ENCODE peak calls at places on chromosome 4, in nine cellular contexts. One of them, this sample, is unnamed.

GRCh38 chr4:56186808-56187523 is 200.3 kb downstream of the AASDH start:
- DNase-seq in ureter: no peak
- DNase-seq in activated T-cell treated with anti-CD3 and anti-CD28 coated beads, Interleukin-2, amount 50 U/mL, for 1 hour: no peak
- DNase-seq in COR-L47: no peak
- DNase-seq in MG63: no peak
- DNase-seq in activated CD4-positive, alpha-beta T cell treated with anti-CD3 and anti-CD28 coated beads, Interleukin-2, amount 10 ng/mL, durations not matched to agents 7 days and 5 days: no peak
- DNase-seq in NCI-H1694: no peak
- DNase-seq in stimulated activated CD8-positive, alpha-beta memory T cell treated with anti-CD3 and anti-CD28 coated beads, Interleukin-4, amount 100 ng/mL, for 1 hour: no peak
- DNase-seq in pons: no peak
- DNase-seq in this sample: no peak

GRCh38 chr4:128536746-128537145 is 249.1 kb upstream of the PGRMC2 start:
- DNase-seq in ureter: no peak
- DNase-seq in activated T-cell treated with anti-CD3 and anti-CD28 coated beads, Interleukin-2, amount 50 U/mL, for 1 hour: no peak
- DNase-seq in COR-L47: no peak
- DNase-seq in MG63: no peak
- DNase-seq in activated CD4-positive, alpha-beta T cell treated with anti-CD3 and anti-CD28 coated beads, Interleukin-2, amount 10 ng/mL, durations not matched to agents 7 days and 5 days: no peak
- DNase-seq in NCI-H1694: no peak
- DNase-seq in stimulated activated CD8-positive, alpha-beta memory T cell treated with anti-CD3 and anti-CD28 coated beads, Interleukin-4, amount 100 ng/mL, for 1 hour: no peak
- DNase-seq in pons: peak
- DNase-seq in this sample: no peak

GRCh38 chr4:42070463-42070862 is 80.1 kb downstream of the SLC30A9 start:
- DNase-seq in ureter: no peak
- DNase-seq in activated T-cell treated with anti-CD3 and anti-CD28 coated beads, Interleukin-2, amount 50 U/mL, for 1 hour: no peak
- DNase-seq in COR-L47: no peak
- DNase-seq in MG63: no peak
- DNase-seq in activated CD4-positive, alpha-beta T cell treated with anti-CD3 and anti-CD28 coated beads, Interleukin-2, amount 10 ng/mL, durations not matched to agents 7 days and 5 days: no peak
- DNase-seq in NCI-H1694: no peak
- DNase-seq in stimulated activated CD8-positive, alpha-beta memory T cell treated with anti-CD3 and anti-CD28 coated beads, Interleukin-4, amount 100 ng/mL, for 1 hour: no peak
- DNase-seq in pons: no peak
- DNase-seq in this sample: no peak

GRCh38 chr4:13329340-13329850 is 154.7 kb downstream of the RAB28 start:
- DNase-seq in ureter: no peak
- DNase-seq in activated T-cell treated with anti-CD3 and anti-CD28 coated beads, Interleukin-2, amount 50 U/mL, for 1 hour: no peak
- DNase-seq in COR-L47: no peak
- DNase-seq in MG63: no peak
- DNase-seq in activated CD4-positive, alpha-beta T cell treated with anti-CD3 and anti-CD28 coated beads, Interleukin-2, amount 10 ng/mL, durations not matched to agents 7 days and 5 days: no peak
- DNase-seq in NCI-H1694: no peak
- DNase-seq in stimulated activated CD8-positive, alpha-beta memory T cell treated with anti-CD3 and anti-CD28 coated beads, Interleukin-4, amount 100 ng/mL, for 1 hour: no peak
- DNase-seq in pons: peak
- DNase-seq in this sample: no peak

GRCh38 chr4:134043266-134043665 is 158.3 kb downstream of the PABPC4L start:
- DNase-seq in ureter: no peak
- DNase-seq in activated T-cell treated with anti-CD3 and anti-CD28 coated beads, Interleukin-2, amount 50 U/mL, for 1 hour: no peak
- DNase-seq in COR-L47: no peak
- DNase-seq in MG63: no peak
- DNase-seq in activated CD4-positive, alpha-beta T cell treated with anti-CD3 and anti-CD28 coated beads, Interleukin-2, amount 10 ng/mL, durations not matched to agents 7 days and 5 days: no peak
- DNase-seq in NCI-H1694: no peak
- DNase-seq in stimulated activated CD8-positive, alpha-beta memory T cell treated with anti-CD3 and anti-CD28 coated beads, Interleukin-4, amount 100 ng/mL, for 1 hour: no peak
- DNase-seq in pons: no peak
- DNase-seq in this sample: no peak

GRCh38 chr4:4477391-4477790 is 64.5 kb downstream of the STX18 start:
- DNase-seq in ureter: no peak
- DNase-seq in activated T-cell treated with anti-CD3 and anti-CD28 coated beads, Interleukin-2, amount 50 U/mL, for 1 hour: no peak
- DNase-seq in COR-L47: no peak
- DNase-seq in MG63: peak
- DNase-seq in activated CD4-positive, alpha-beta T cell treated with anti-CD3 and anti-CD28 coated beads, Interleukin-2, amount 10 ng/mL, durations not matched to agents 7 days and 5 days: no peak
- DNase-seq in NCI-H1694: no peak
- DNase-seq in stimulated activated CD8-positive, alpha-beta memory T cell treated with anti-CD3 and anti-CD28 coated beads, Interleukin-4, amount 100 ng/mL, for 1 hour: no peak
- DNase-seq in pons: no peak
- DNase-seq in this sample: no peak

GRCh38 chr4:112652216-112652615 is 15.3 kb downstream of the LARP7 start:
- DNase-seq in ureter: no peak
- DNase-seq in activated T-cell treated with anti-CD3 and anti-CD28 coated beads, Interleukin-2, amount 50 U/mL, for 1 hour: no peak
- DNase-seq in COR-L47: no peak
- DNase-seq in MG63: no peak
- DNase-seq in activated CD4-positive, alpha-beta T cell treated with anti-CD3 and anti-CD28 coated beads, Interleukin-2, amount 10 ng/mL, durations not matched to agents 7 days and 5 days: no peak
- DNase-seq in NCI-H1694: no peak
- DNase-seq in stimulated activated CD8-positive, alpha-beta memory T cell treated with anti-CD3 and anti-CD28 coated beads, Interleukin-4, amount 100 ng/mL, for 1 hour: no peak
- DNase-seq in pons: no peak
- DNase-seq in this sample: no peak

GRCh38 chr4:56646341-56646740 is 34.8 kb downstream of the HOPX start:
- DNase-seq in ureter: no peak
- DNase-seq in activated T-cell treated with anti-CD3 and anti-CD28 coated beads, Interleukin-2, amount 50 U/mL, for 1 hour: no peak
- DNase-seq in COR-L47: no peak
- DNase-seq in MG63: no peak
- DNase-seq in activated CD4-positive, alpha-beta T cell treated with anti-CD3 and anti-CD28 coated beads, Interleukin-2, amount 10 ng/mL, durations not matched to agents 7 days and 5 days: no peak
- DNase-seq in NCI-H1694: no peak
- DNase-seq in stimulated activated CD8-positive, alpha-beta memory T cell treated with anti-CD3 and anti-CD28 coated beads, Interleukin-4, amount 100 ng/mL, for 1 hour: no peak
- DNase-seq in pons: no peak
- DNase-seq in this sample: no peak

GRCh38 chr4:41216294-41217019 is 2.1 kb upstream of the APBB2 start:
- DNase-seq in ureter: peak
- DNase-seq in activated T-cell treated with anti-CD3 and anti-CD28 coated beads, Interleukin-2, amount 50 U/mL, for 1 hour: peak
- DNase-seq in COR-L47: peak
- DNase-seq in MG63: peak
- DNase-seq in activated CD4-positive, alpha-beta T cell treated with anti-CD3 and anti-CD28 coated beads, Interleukin-2, amount 10 ng/mL, durations not matched to agents 7 days and 5 days: peak
- DNase-seq in NCI-H1694: peak
- DNase-seq in stimulated activated CD8-positive, alpha-beta memory T cell treated with anti-CD3 and anti-CD28 coated beads, Interleukin-4, amount 100 ng/mL, for 1 hour: no peak
- DNase-seq in pons: no peak
- DNase-seq in this sample: peak

GRCh38 chr4:721261-722171 is 15.9 kb downstream of the PCGF3 start:
- DNase-seq in ureter: no peak
- DNase-seq in activated T-cell treated with anti-CD3 and anti-CD28 coated beads, Interleukin-2, amount 50 U/mL, for 1 hour: no peak
- DNase-seq in COR-L47: no peak
- DNase-seq in MG63: no peak
- DNase-seq in activated CD4-positive, alpha-beta T cell treated with anti-CD3 and anti-CD28 coated beads, Interleukin-2, amount 10 ng/mL, durations not matched to agents 7 days and 5 days: no peak
- DNase-seq in NCI-H1694: no peak
- DNase-seq in stimulated activated CD8-positive, alpha-beta memory T cell treated with anti-CD3 and anti-CD28 coated beads, Interleukin-4, amount 100 ng/mL, for 1 hour: no peak
- DNase-seq in pons: no peak
- DNase-seq in this sample: no peak

GRCh38 chr4:183074288-183074990 is 24.6 kb upstream of the WWC2 start:
- DNase-seq in ureter: no peak
- DNase-seq in activated T-cell treated with anti-CD3 and anti-CD28 coated beads, Interleukin-2, amount 50 U/mL, for 1 hour: no peak
- DNase-seq in COR-L47: no peak
- DNase-seq in MG63: no peak
- DNase-seq in activated CD4-positive, alpha-beta T cell treated with anti-CD3 and anti-CD28 coated beads, Interleukin-2, amount 10 ng/mL, durations not matched to agents 7 days and 5 days: no peak
- DNase-seq in NCI-H1694: no peak
- DNase-seq in stimulated activated CD8-positive, alpha-beta memory T cell treated with anti-CD3 and anti-CD28 coated beads, Interleukin-4, amount 100 ng/mL, for 1 hour: no peak
- DNase-seq in pons: no peak
- DNase-seq in this sample: no peak